ENCODE peak calls at places on chromosomes 1 and 21, in five cellular contexts. Y is lower lobe of right lung; Q is CD4-positive, alpha-beta memory T cell; P is MM.1S; V is HCT116. A is an unnamed sample.

GRCh38 chr1:234611153-234611798 is 1.3 kb upstream of the IRF2BP2 start:
- DNase-seq in Y (no peak), Q (peak; percentile 85), P (peak; percentile 94), V (peak; percentile 77), A (peak; percentile 67)

GRCh38 chr1:203507227-203507626 is 13.3 kb downstream of the OPTC start:
- DNase-seq in Y (no peak), Q (no peak), P (no peak), V (no peak), A (no peak)

GRCh38 chr1:184745929-184746583 is 8.6 kb downstream of the EDEM3 start:
- DNase-seq in Y (no peak), Q (peak; percentile 52), P (peak; percentile 87), V (no peak), A (peak; percentile 73)

GRCh38 chr21:33817663-33818433 is 97.8 kb downstream of the ATP5PO start:
- DNase-seq in Y (no peak), Q (no peak), P (no peak), V (no peak), A (no peak)

GRCh38 chr1:55584521-55585401 is 369.6 kb upstream of the USP24 start:
- DNase-seq in Y (no peak), Q (no peak), P (no peak), V (no peak), A (no peak)

GRCh38 chr21:43997766-43998742 is 14.1 kb upstream of the TRAPPC10 start:
- DNase-seq in Y (peak; percentile 30), Q (no peak), P (no peak), V (no peak), A (no peak)

GRCh38 chr1:205285391-205286101 is 36.0 kb downstream of the NUAK2 start:
- DNase-seq in Y (no peak), Q (peak; percentile 69), P (peak; percentile 95), V (no peak), A (peak; percentile 88)

GRCh38 chr1:53663525-53664300 is 75.3 kb downstream of the GLIS1 start:
- DNase-seq in Y (no peak), Q (no peak), P (no peak), V (no peak), A (no peak)

GRCh38 chr21:34691396-34692032 is 22.7 kb downstream of the CLIC6 start:
- DNase-seq in Y (no peak), Q (no peak), P (no peak), V (no peak), A (no peak)

GRCh38 chr1:204563324-204563723 is 47.1 kb downstream of the MDM4 start:
- DNase-seq in Y (no peak), Q (no peak), P (no peak), V (no peak), A (no peak)

GRCh38 chr1:24111998-24112380 is at the start of gene MYOM3:
- DNase-seq in Y (no peak), Q (no peak), P (no peak), V (no peak), A (no peak)
- H3K4me1 ChIP-seq in Y (peaks cover 8% of the 10 kb centered on the region), Q (peaks cover 3% of the 10 kb centered on the region), P (no peaks in the 10 kb centered on the region), V (peaks cover 9% of the 10 kb centered on the region), A (no peaks in the 10 kb centered on the region)

GRCh38 chr1:94039514-94039870 is 81.5 kb downstream of the ABCA4 start:
- DNase-seq in Y (peak; percentile 76), Q (peak; percentile 37), P (peak; percentile 22), V (peak; percentile 56), A (no peak)
- H3K4me3 ChIP-seq in Y (no peak overlapping the region), Q (no peak overlapping the region), P (no peak overlapping the region), V (no peak overlapping the region), A (no peak overlapping the region)

GRCh38 chr1:244657421-244657820 is 4.5 kb downstream of the DESI2 start:
- DNase-seq in Y (no peak), Q (no peak), P (no peak), V (no peak), A (no peak)
- H3K27ac ChIP-seq in Y (peak overlapping the region; percentile 27), Q (no peak overlapping the region), P (no peak overlapping the region), V (no peak overlapping the region), A (no peak overlapping the region)

DNA sequence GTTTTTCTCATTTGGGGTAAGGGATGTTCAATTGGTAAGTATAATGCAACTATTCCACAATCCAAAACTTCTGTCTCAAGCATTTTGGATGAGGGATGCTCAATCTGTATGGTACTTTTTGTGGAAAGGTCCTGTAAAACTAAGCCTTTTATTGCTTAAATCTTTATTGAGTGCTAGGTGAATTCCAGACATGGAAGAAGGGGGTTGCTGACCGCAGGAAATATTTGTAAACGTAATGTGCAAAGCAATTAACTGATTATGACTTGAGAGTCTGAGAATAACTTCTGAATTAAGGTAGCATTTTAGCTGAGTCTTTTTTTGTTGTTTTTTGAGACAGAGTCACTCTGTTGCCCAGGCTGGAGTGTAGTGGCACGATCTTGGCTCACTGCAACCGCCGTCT is 3.1 kb downstream of the AKIRIN1 start:
- DNase-seq in Y (no peak), Q (no peak), P (no peak), V (no peak), A (no peak)
- H3K4me1 ChIP-seq in Y (peaks cover 31% of the 10 kb centered on the region), Q (peaks cover 79% of the 10 kb centered on the region), P (peaks cover 26% of the 10 kb centered on the region), V (peaks cover 17% of the 10 kb centered on the region), A (peaks cover 80% of the 10 kb centered on the region)

GRCh38 chr1:220698607-220699016 is 8.4 kb downstream of the C1orf115 start:
- DNase-seq in Y (no peak), Q (no peak), P (no peak), V (no peak), A (no peak)

GRCh38 chr1:220701974-220702373 is 11.8 kb downstream of the C1orf115 start:
- DNase-seq in Y (no peak), Q (no peak), P (no peak), V (no peak), A (no peak)

GRCh38 chr1:220702733-220703704 is 12.9 kb downstream of the C1orf115 start:
- DNase-seq in Y (no peak), Q (no peak), P (no peak), V (no peak), A (no peak)

GRCh38 chr1:220699044-220699443 is 8.9 kb downstream of the C1orf115 start:
- DNase-seq in Y (no peak), Q (no peak), P (no peak), V (no peak), A (no peak)

DNA sequence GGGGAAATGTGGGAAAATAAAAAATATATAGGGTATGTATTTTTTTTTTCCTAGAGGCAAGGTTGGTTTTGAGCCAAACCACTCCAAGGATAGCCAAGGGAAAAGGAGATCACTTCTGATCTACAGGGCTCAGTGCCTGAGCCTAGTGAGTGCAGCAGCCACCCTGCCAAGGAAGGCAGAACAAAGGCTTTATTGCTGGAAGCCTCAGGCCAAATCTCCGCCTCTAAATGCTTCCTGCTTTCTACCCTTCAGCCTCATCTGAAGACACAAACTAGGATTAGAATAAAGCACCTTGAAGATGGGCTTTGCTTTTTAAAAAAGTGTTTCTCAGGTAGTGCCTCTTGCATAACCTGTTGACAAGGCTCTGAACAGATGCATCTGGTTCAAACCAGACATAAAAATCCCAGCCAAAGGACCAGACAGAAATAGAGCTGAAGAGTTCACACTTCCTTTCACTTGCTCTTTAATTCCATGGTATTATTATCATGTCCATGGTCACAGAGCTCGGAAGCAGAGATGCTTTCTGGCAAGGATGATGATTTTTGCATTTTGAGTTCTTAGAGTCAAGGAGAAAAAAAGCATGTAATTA is 10.5 kb downstream of the C1orf115 start:
- DNase-seq in Y (no peak), Q (no peak), P (no peak), V (no peak), A (no peak)
- H3K4me3 ChIP-seq in Y (no peak overlapping the region), Q (no peak overlapping the region), P (no peak overlapping the region), V (no peak overlapping the region), A (no peak overlapping the region)

A was measured in CD4-positive, CD25-positive, alpha-beta regulatory T cell.